ENCODE peak calls at places on chromosomes 4 and X, in seven cellular contexts. W, U, O, H, T, B and N are unnamed samples.

GRCh38 chr4:129092636-129093172 is 635 bp downstream of the SCLT1 start:
- DNase-seq in W (peak; percentile 67), U (no peak), O (no peak), H (no peak), T (no peak), B (no peak), N (peak; percentile 7)

GRCh38 chr4:14334166-14334565 is 668.1 kb upstream of the CPEB2 start:
- DNase-seq in W (no peak), U (no peak), O (no peak), H (peak; percentile 12), T (no peak), B (no peak), N (no peak)

GRCh38 chr4:29046716-29047115 is 1673.5 kb upstream of the PCDH7 start:
- DNase-seq in W (no peak), U (no peak), O (no peak), H (no peak), T (no peak), B (no peak), N (peak; percentile 31)

GRCh38 chrX:134139090-134139489 is 97.9 kb upstream of the CCDC160 start:
- DNase-seq in W (no peak), U (no peak), O (no peak), H (no peak), T (no peak), B (no peak), N (no peak)

GRCh38 chr4:82905205-82905604 is 4.7 kb downstream of the THAP9 start:
- DNase-seq in W (no peak), U (no peak), O (no peak), H (no peak), T (no peak), B (peak; percentile 26), N (peak; percentile 58)

GRCh38 chrX:137519459-137519858 is 46.5 kb upstream of the ZIC3 start:
- DNase-seq in W (no peak), U (no peak), O (no peak), H (no peak), T (no peak), B (no peak), N (no peak)

GRCh38 chrX:7120578-7121219 is 26.8 kb upstream of the STS start:
- DNase-seq in W (peak; percentile 42), U (no peak), O (no peak), H (peak; percentile 29), T (no peak), B (no peak), N (peak; percentile 89)

GRCh38 chr4:1035510-1035909 is 24.1 kb downstream of the FGFRL1 start:
- DNase-seq in W (no peak), U (no peak), O (no peak), H (no peak), T (no peak), B (no peak), N (no peak)

GRCh38 chr4:89410687-89411086 is 103.1 kb upstream of the GPRIN3 start:
- DNase-seq in W (no peak), U (no peak), O (no peak), H (no peak), T (no peak), B (no peak), N (no peak)

GRCh38 chr4:7880681-7881080 is 59.0 kb downstream of the AFAP1 start:
- DNase-seq in W (no peak), U (no peak), O (no peak), H (no peak), T (no peak), B (no peak), N (no peak)